ENCODE peak calls at places on chromosomes 1 and 21, in eight cellular contexts. One of them, this sample, is unnamed.

GRCh38 chr1:51776408-51776807 is 102.1 kb downstream of the NRDC start:
- DNase-seq in heart left ventricle: no peak
- DNase-seq in fibroblast of lung: no peak
- DNase-seq in transverse colon: no peak
- DNase-seq in BE2C: no peak
- DNase-seq in IMR-90: no peak
- DNase-seq in right cardiac atrium: no peak
- DNase-seq in HCT116: no peak
- DNase-seq in this sample: no peak

GRCh38 chr1:201542166-201543045 is 3.5 kb downstream of the NAV1 start:
- DNase-seq in right cardiac atrium: no peak
- DNase-seq in HCT116: no peak
- DNase-seq in fibroblast of lung: peak; percentile 75
- DNase-seq in heart left ventricle: peak; percentile 64
- DNase-seq in BE2C: no peak
- DNase-seq in transverse colon: no peak
- DNase-seq in IMR-90: peak; percentile 84
- DNase-seq in this sample: peak; percentile 67

GRCh38 chr1:109425902-109426277 is 358 bp downstream of the PSMA5 start:
- DNase-seq in heart left ventricle: peak; percentile 54
- DNase-seq in fibroblast of lung: peak; percentile 48
- DNase-seq in BE2C: no peak
- DNase-seq in IMR-90: peak; percentile 53
- DNase-seq in right cardiac atrium: no peak
- DNase-seq in HCT116: no peak
- DNase-seq in transverse colon: peak; percentile 62
- DNase-seq in this sample: peak; percentile 84

GRCh38 chr1:225448146-225448805 is 20.4 kb upstream of the LBR start:
- DNase-seq in IMR-90: no peak
- DNase-seq in HCT116: no peak
- DNase-seq in BE2C: no peak
- DNase-seq in transverse colon: peak; percentile 10
- DNase-seq in heart left ventricle: no peak
- DNase-seq in fibroblast of lung: no peak
- DNase-seq in right cardiac atrium: no peak
- DNase-seq in this sample: no peak

GRCh38 chr1:86429830-86430229 is 5.9 kb downstream of the CLCA2 start:
- DNase-seq in transverse colon: no peak
- DNase-seq in IMR-90: peak; percentile 93
- DNase-seq in heart left ventricle: peak; percentile 53
- DNase-seq in fibroblast of lung: peak; percentile 98
- DNase-seq in right cardiac atrium: peak; percentile 30
- DNase-seq in BE2C: no peak
- DNase-seq in HCT116: no peak
- DNase-seq in this sample: peak; percentile 77

GRCh38 chr1:203038217-203038741 is 12.0 kb downstream of the PPFIA4 start:
- DNase-seq in transverse colon: peak; percentile 18
- DNase-seq in right cardiac atrium: peak; percentile 66
- DNase-seq in fibroblast of lung: peak; percentile 69
- DNase-seq in heart left ventricle: peak; percentile 89
- DNase-seq in HCT116: no peak
- DNase-seq in IMR-90: peak; percentile 78
- DNase-seq in BE2C: no peak
- DNase-seq in this sample: peak; percentile 98

GRCh38 chr1:228087771-228088251 is 5.3 kb downstream of the ARF1 start:
- DNase-seq in IMR-90: peak; percentile 65
- DNase-seq in right cardiac atrium: peak; percentile 49
- DNase-seq in HCT116: no peak
- DNase-seq in transverse colon: peak; percentile 9
- DNase-seq in fibroblast of lung: peak; percentile 41
- DNase-seq in heart left ventricle: peak; percentile 58
- DNase-seq in BE2C: no peak
- DNase-seq in this sample: peak; percentile 85

GRCh38 chr1:36845802-36846201 is 188.5 kb downstream of the GRIK3 start:
- DNase-seq in HCT116: no peak
- DNase-seq in transverse colon: no peak
- DNase-seq in IMR-90: no peak
- DNase-seq in fibroblast of lung: no peak
- DNase-seq in heart left ventricle: no peak
- DNase-seq in right cardiac atrium: no peak
- DNase-seq in BE2C: no peak
- DNase-seq in this sample: no peak

GRCh38 chr21:42509239-42509638 is 4.4 kb upstream of the SLC37A1 start:
- DNase-seq in heart left ventricle: no peak
- DNase-seq in right cardiac atrium: no peak
- DNase-seq in BE2C: no peak
- DNase-seq in transverse colon: no peak
- DNase-seq in fibroblast of lung: no peak
- DNase-seq in HCT116: no peak
- DNase-seq in IMR-90: no peak
- DNase-seq in this sample: no peak

GRCh38 chr1:117529683-117530082 is 76.2 kb upstream of the TENT5C start:
- DNase-seq in right cardiac atrium: no peak
- DNase-seq in heart left ventricle: no peak
- DNase-seq in fibroblast of lung: no peak
- DNase-seq in HCT116: no peak
- DNase-seq in IMR-90: no peak
- DNase-seq in transverse colon: no peak
- DNase-seq in BE2C: no peak
- DNase-seq in this sample: no peak

GRCh38 chr1:83113686-83114085 is 885.2 kb downstream of the TTLL7 start:
- DNase-seq in BE2C: no peak
- DNase-seq in heart left ventricle: no peak
- DNase-seq in fibroblast of lung: peak; percentile 8
- DNase-seq in right cardiac atrium: no peak
- DNase-seq in IMR-90: no peak
- DNase-seq in HCT116: no peak
- DNase-seq in transverse colon: no peak
- DNase-seq in this sample: no peak

GRCh38 chr1:203046984-203047630 is 20.8 kb downstream of the PPFIA4 start:
- DNase-seq in fibroblast of lung: peak; percentile 73
- DNase-seq in BE2C: no peak
- DNase-seq in HCT116: no peak
- DNase-seq in IMR-90: peak; percentile 87
- DNase-seq in right cardiac atrium: no peak
- DNase-seq in transverse colon: no peak
- DNase-seq in heart left ventricle: no peak
- DNase-seq in this sample: peak; percentile 55

GRCh38 chr1:2381741-2382620 is 9.4 kb downstream of the MORN1 start:
- DNase-seq in BE2C: peak; percentile 82
- DNase-seq in transverse colon: peak; percentile 82
- DNase-seq in HCT116: peak; percentile 28
- DNase-seq in right cardiac atrium: peak; percentile 89
- DNase-seq in heart left ventricle: peak; percentile 89
- DNase-seq in fibroblast of lung: peak; percentile 74
- DNase-seq in IMR-90: peak; percentile 70
- DNase-seq in this sample: peak; percentile 75

GRCh38 chr21:39518055-39518844 is 66.5 kb downstream of the SH3BGR start:
- DNase-seq in heart left ventricle: no peak
- DNase-seq in BE2C: peak; percentile 68
- DNase-seq in HCT116: peak; percentile 71
- DNase-seq in right cardiac atrium: peak; percentile 42
- DNase-seq in IMR-90: peak; percentile 32
- DNase-seq in fibroblast of lung: peak; percentile 52
- DNase-seq in transverse colon: peak; percentile 31
- DNase-seq in this sample: peak; percentile 50

GRCh38 chr1:213982814-213983588 is 4.8 kb upstream of the PROX1 start:
- DNase-seq in IMR-90: no peak
- DNase-seq in BE2C: peak; percentile 61
- DNase-seq in right cardiac atrium: peak; percentile 35
- DNase-seq in fibroblast of lung: no peak
- DNase-seq in HCT116: no peak
- DNase-seq in heart left ventricle: peak; percentile 39
- DNase-seq in transverse colon: no peak
- DNase-seq in this sample: peak; percentile 32

GRCh38 chr1:77557053-77557452 is 125.4 kb downstream of the ZZZ3 start:
- DNase-seq in HCT116: no peak
- DNase-seq in right cardiac atrium: no peak
- DNase-seq in IMR-90: peak; percentile 65
- DNase-seq in heart left ventricle: no peak
- DNase-seq in fibroblast of lung: no peak
- DNase-seq in transverse colon: no peak
- DNase-seq in BE2C: no peak
- DNase-seq in this sample: no peak

GRCh38 chr1:230854423-230854822 is 13.9 kb downstream of the C1orf198 start:
- DNase-seq in heart left ventricle: no peak
- DNase-seq in transverse colon: no peak
- DNase-seq in HCT116: no peak
- DNase-seq in BE2C: no peak
- DNase-seq in IMR-90: no peak
- DNase-seq in fibroblast of lung: no peak
- DNase-seq in right cardiac atrium: no peak
- DNase-seq in this sample: no peak

GRCh38 chr1:8158995-8159394 is 132.9 kb upstream of the ERRFI1 start:
- DNase-seq in BE2C: no peak
- DNase-seq in right cardiac atrium: no peak
- DNase-seq in transverse colon: no peak
- DNase-seq in HCT116: no peak
- DNase-seq in heart left ventricle: no peak
- DNase-seq in IMR-90: no peak
- DNase-seq in fibroblast of lung: no peak
- DNase-seq in this sample: no peak
- H3K27me3 ChIP-seq in BE2C: no peaks in the 10 kb centered on the region
- H3K27me3 ChIP-seq in right cardiac atrium: no peaks in the 10 kb centered on the region
- H3K27me3 ChIP-seq in transverse colon: no peaks in the 10 kb centered on the region
- H3K27me3 ChIP-seq in HCT116: no peaks in the 10 kb centered on the region
- H3K27me3 ChIP-seq in heart left ventricle: no peaks in the 10 kb centered on the region
- H3K27me3 ChIP-seq in IMR-90: no peaks in the 10 kb centered on the region
- H3K27me3 ChIP-seq in fibroblast of lung: no peaks in the 10 kb centered on the region
- H3K27me3 ChIP-seq in this sample: no peaks in the 10 kb centered on the region

GRCh38 chr1:170663441-170664282 is at the start of gene PRRX1:
- DNase-seq in right cardiac atrium: no peak
- DNase-seq in IMR-90: peak; percentile 46
- DNase-seq in transverse colon: no peak
- DNase-seq in BE2C: no peak
- DNase-seq in heart left ventricle: peak; percentile 44
- DNase-seq in HCT116: no peak
- DNase-seq in fibroblast of lung: peak; percentile 64
- DNase-seq in this sample: no peak

GRCh38 chr1:170663011-170663410 is 920 bp upstream of the PRRX1 start:
- DNase-seq in HCT116: no peak
- DNase-seq in IMR-90: peak; percentile 49
- DNase-seq in right cardiac atrium: no peak
- DNase-seq in BE2C: no peak
- DNase-seq in transverse colon: no peak
- DNase-seq in fibroblast of lung: peak; percentile 68
- DNase-seq in heart left ventricle: no peak
- DNase-seq in this sample: no peak

GRCh38 chr1:170660874-170661645 is 2.9 kb upstream of the PRRX1 start:
- DNase-seq in IMR-90: peak; percentile 33
- DNase-seq in heart left ventricle: peak; percentile 45
- DNase-seq in HCT116: no peak
- DNase-seq in right cardiac atrium: peak; percentile 30
- DNase-seq in transverse colon: no peak
- DNase-seq in fibroblast of lung: peak; percentile 63
- DNase-seq in BE2C: no peak
- DNase-seq in this sample: no peak

GRCh38 chr1:170661646-170662411 is 2.1 kb upstream of the PRRX1 start:
- DNase-seq in right cardiac atrium: peak; percentile 56
- DNase-seq in BE2C: no peak
- DNase-seq in heart left ventricle: peak; percentile 62
- DNase-seq in fibroblast of lung: peak; percentile 68
- DNase-seq in HCT116: no peak
- DNase-seq in transverse colon: no peak
- DNase-seq in IMR-90: peak; percentile 53
- DNase-seq in this sample: peak; percentile 25

DNA sequence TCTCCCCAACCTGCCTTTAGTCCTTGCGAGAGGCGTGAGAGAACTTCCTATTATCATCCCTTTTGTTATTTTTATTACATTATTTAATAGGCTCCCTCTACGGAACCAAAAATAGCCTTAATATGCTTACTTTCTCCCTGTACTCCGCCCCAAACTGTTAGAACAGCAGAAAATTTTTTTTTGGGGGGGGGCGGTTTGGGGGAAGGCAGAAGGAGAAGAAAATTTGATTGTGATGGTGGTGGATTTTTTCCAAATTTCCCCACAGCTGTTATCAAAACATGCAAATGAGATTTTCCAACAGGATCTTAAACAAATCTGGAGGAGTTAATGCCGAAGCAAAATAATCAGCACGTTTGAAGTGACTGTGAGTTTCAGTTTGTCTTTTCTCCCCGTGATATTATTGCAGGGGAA is 1.4 kb upstream of the PRRX1 start:
- DNase-seq in IMR-90: peak; percentile 33
- DNase-seq in HCT116: no peak
- DNase-seq in fibroblast of lung: no peak
- DNase-seq in heart left ventricle: no peak
- DNase-seq in transverse colon: no peak
- DNase-seq in BE2C: no peak
- DNase-seq in right cardiac atrium: no peak
- DNase-seq in this sample: no peak
- H3K27me3 ChIP-seq in IMR-90: no peaks in the 10 kb centered on the region
- H3K27me3 ChIP-seq in HCT116: no peaks in the 10 kb centered on the region
- H3K27me3 ChIP-seq in fibroblast of lung: no peaks in the 10 kb centered on the region
- H3K27me3 ChIP-seq in heart left ventricle: no peaks in the 10 kb centered on the region
- H3K27me3 ChIP-seq in transverse colon: peaks cover 96% of the 10 kb centered on the region
- H3K27me3 ChIP-seq in BE2C: peaks cover 82% of the 10 kb centered on the region
- H3K27me3 ChIP-seq in right cardiac atrium: no peaks in the 10 kb centered on the region
- H3K27me3 ChIP-seq in this sample: no peaks in the 10 kb centered on the region

DNA sequence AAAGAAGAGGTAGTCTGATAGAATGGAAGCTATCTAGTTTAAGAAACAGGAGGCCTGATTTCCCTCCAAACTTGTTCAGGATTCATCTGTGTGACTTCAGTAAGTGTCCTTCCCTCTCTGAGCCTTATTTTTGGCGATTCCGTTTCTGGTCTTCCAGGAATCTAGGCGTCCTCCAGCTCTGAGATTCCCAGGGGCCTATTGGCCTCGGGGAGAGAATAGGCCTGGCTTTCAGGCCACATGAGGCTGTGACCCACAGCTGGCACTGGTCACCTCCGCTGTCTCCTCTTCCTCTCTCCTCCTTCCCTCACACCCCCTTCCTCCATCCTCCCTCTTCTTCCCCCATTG is 95.0 kb downstream of the FOXD2 start:
- DNase-seq in BE2C: no peak
- DNase-seq in IMR-90: no peak
- DNase-seq in HCT116: no peak
- DNase-seq in heart left ventricle: no peak
- DNase-seq in transverse colon: no peak
- DNase-seq in right cardiac atrium: no peak
- DNase-seq in fibroblast of lung: no peak
- DNase-seq in this sample: no peak
- H3K27me3 ChIP-seq in BE2C: no peaks in the 10 kb centered on the region
- H3K27me3 ChIP-seq in IMR-90: peaks cover 24% of the 10 kb centered on the region
- H3K27me3 ChIP-seq in HCT116: no peaks in the 10 kb centered on the region
- H3K27me3 ChIP-seq in heart left ventricle: no peaks in the 10 kb centered on the region
- H3K27me3 ChIP-seq in transverse colon: no peaks in the 10 kb centered on the region
- H3K27me3 ChIP-seq in right cardiac atrium: no peaks in the 10 kb centered on the region
- H3K27me3 ChIP-seq in fibroblast of lung: peaks cover 4% of the 10 kb centered on the region
- H3K27me3 ChIP-seq in this sample: no peaks in the 10 kb centered on the region

DNA sequence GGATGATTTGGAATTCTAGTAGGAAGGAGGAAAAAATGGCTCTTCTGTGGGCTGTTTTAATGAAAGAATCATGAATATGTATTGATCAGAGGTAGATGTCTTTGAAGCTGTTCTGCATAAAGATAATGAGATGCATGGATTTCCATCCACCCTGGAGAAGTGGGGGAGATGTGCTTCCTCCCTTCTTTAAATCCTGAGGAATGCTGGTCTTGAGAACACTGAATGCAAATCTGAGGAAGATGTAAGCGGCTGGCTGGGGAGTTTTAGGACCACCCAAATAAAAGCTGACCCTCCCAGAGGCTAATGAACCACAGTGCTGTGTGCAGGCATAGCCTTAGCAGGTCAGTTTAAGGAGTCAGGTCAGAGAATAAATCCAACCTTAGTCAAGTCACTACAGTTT is 37.3 kb downstream of the ZMYND12 start:
- DNase-seq in transverse colon: no peak
- DNase-seq in right cardiac atrium: no peak
- DNase-seq in IMR-90: no peak
- DNase-seq in BE2C: no peak
- DNase-seq in heart left ventricle: no peak
- DNase-seq in HCT116: no peak
- DNase-seq in fibroblast of lung: no peak
- DNase-seq in this sample: no peak
- H3K27me3 ChIP-seq in transverse colon: no peaks in the 10 kb centered on the region
- H3K27me3 ChIP-seq in right cardiac atrium: no peaks in the 10 kb centered on the region
- H3K27me3 ChIP-seq in IMR-90: peaks cover 37% of the 10 kb centered on the region
- H3K27me3 ChIP-seq in BE2C: no peaks in the 10 kb centered on the region
- H3K27me3 ChIP-seq in heart left ventricle: no peaks in the 10 kb centered on the region
- H3K27me3 ChIP-seq in HCT116: no peaks in the 10 kb centered on the region
- H3K27me3 ChIP-seq in fibroblast of lung: no peaks in the 10 kb centered on the region
- H3K27me3 ChIP-seq in this sample: no peaks in the 10 kb centered on the region